ENCODE peak calls at places on chromosome 18, in four cellular contexts. O is upper lobe of left lung; N is transverse colon; Y is CD8-positive, alpha-beta memory T cell. G is an unnamed sample.

GRCh38 chr18:29661924-29662323 is 1380.6 kb downstream of the DSC3 start:
- DNase-seq in O (no peak), N (no peak), Y (no peak), G (no peak)

GRCh38 chr18:9792565-9793226 is 84.6 kb downstream of the RAB31 start:
- DNase-seq in O (no peak), N (no peak), Y (no peak), G (peak; percentile 76)

GRCh38 chr18:5305835-5306234 is 10.3 kb upstream of the ZBTB14 start:
- DNase-seq in O (no peak), N (no peak), Y (no peak), G (no peak)

GRCh38 chr18:23311346-23312103 is 141.6 kb upstream of the RIOK3 start:
- DNase-seq in O (no peak), N (no peak), Y (no peak), G (no peak)

GRCh38 chr18:10057808-10058791 is 144.3 kb downstream of the VAPA start:
- DNase-seq in O (no peak), N (no peak), Y (no peak), G (no peak)

GRCh38 chr18:4391859-4392258 is 63.2 kb downstream of the DLGAP1 start:
- DNase-seq in O (no peak), N (no peak), Y (no peak), G (no peak)

GRCh38 chr18:61980355-61980754 is 87.5 kb upstream of the RNF152 start:
- DNase-seq in O (no peak), N (no peak), Y (no peak), G (no peak)

GRCh38 chr18:28728891-28729290 is 552.0 kb upstream of the CDH2 start:
- DNase-seq in O (no peak), N (no peak), Y (no peak), G (no peak)

GRCh38 chr18:37435996-37436395 is 129.6 kb downstream of the CELF4 start:
- DNase-seq in O (no peak), N (no peak), Y (no peak), G (no peak)

GRCh38 chr18:923144-923543 is 18.5 kb downstream of the ADCYAP1 start:
- DNase-seq in O (no peak), N (no peak), Y (no peak), G (no peak)

GRCh38 chr18:3051718-3052410 is 38.9 kb upstream of the LPIN2 start:
- DNase-seq in O (no peak), N (peak; percentile 67), Y (no peak), G (no peak)

GRCh38 chr18:77207540-77207939 is 42.1 kb upstream of the GALR1 start:
- DNase-seq in O (peak; percentile 84), N (peak; percentile 32), Y (peak; percentile 41), G (peak; percentile 75)

GRCh38 chr18:55422456-55423185 is 165.4 kb downstream of the TCF4 start:
- DNase-seq in O (no peak), N (peak; percentile 22), Y (no peak), G (no peak)

GRCh38 chr18:12092398-12093229 is 1.0 kb upstream of the ANKRD62 start:
- DNase-seq in O (peak; percentile 79), N (peak; percentile 63), Y (no peak), G (peak; percentile 80)

GRCh38 chr18:3966985-3967856 is 487.9 kb downstream of the DLGAP1 start:
- DNase-seq in O (no peak), N (no peak), Y (no peak), G (peak; percentile 34)

GRCh38 chr18:55763298-55763697 is 175.3 kb upstream of the TCF4 start:
- DNase-seq in O (no peak), N (no peak), Y (no peak), G (no peak)

GRCh38 chr18:47248610-47249343 is 2.7 kb downstream of the SKOR2 start:
- DNase-seq in O (peak; percentile 78), N (no peak), Y (no peak), G (peak; percentile 69)

GRCh38 chr18:3688682-3689081 is 238.7 kb downstream of the TGIF1 start:
- DNase-seq in O (no peak), N (no peak), Y (no peak), G (no peak)

GRCh38 chr18:33404244-33404873 is 36.2 kb downstream of the CCDC178 start:
- DNase-seq in O (no peak), N (no peak), Y (no peak), G (no peak)

GRCh38 chr18:9838144-9838877 is 47.5 kb upstream of the TXNDC2 start:
- DNase-seq in O (no peak), N (no peak), Y (no peak), G (peak; percentile 79)

GRCh38 chr18:47979611-47980200 is 49.2 kb upstream of the SMAD2 start:
- DNase-seq in O (no peak), N (no peak), Y (no peak), G (no peak)

GRCh38 chr18:74457743-74458465 is 796 bp upstream of the DIPK1C start:
- DNase-seq in O (peak; percentile 66), N (no peak), Y (no peak), G (no peak)
- H3K27me3 ChIP-seq in O (no peaks in the 10 kb centered on the region), N (peaks cover 62% of the 10 kb centered on the region), Y (peaks cover 9% of the 10 kb centered on the region), G (peaks cover 43% of the 10 kb centered on the region)

GRCh38 chr18:36025025-36025424 is 42.3 kb downstream of the RPRD1A start:
- DNase-seq in O (no peak), N (no peak), Y (no peak), G (no peak)
- H3K36me3 ChIP-seq in O (peaks cover 5% of the 10 kb centered on the region), N (peaks cover 8% of the 10 kb centered on the region), Y (peaks cover 9% of the 10 kb centered on the region), G (peaks cover 13% of the 10 kb centered on the region)

GRCh38 chr18:63317982-63318881 is 1.3 kb downstream of the BCL2 start:
- DNase-seq in O (peak; percentile 92), N (peak; percentile 88), Y (peak; percentile 78), G (peak; percentile 86)

GRCh38 chr18:63318882-63319382 is 637 bp downstream of the BCL2 start:
- DNase-seq in O (no peak), N (no peak), Y (no peak), G (no peak)

GRCh38 chr18:63315879-63316278 is 3.7 kb downstream of the BCL2 start:
- DNase-seq in O (no peak), N (no peak), Y (no peak), G (no peak)

GRCh38 chr18:63316612-63317555 is 2.7 kb downstream of the BCL2 start:
- DNase-seq in O (no peak), N (peak; percentile 31), Y (no peak), G (no peak)

DNA sequence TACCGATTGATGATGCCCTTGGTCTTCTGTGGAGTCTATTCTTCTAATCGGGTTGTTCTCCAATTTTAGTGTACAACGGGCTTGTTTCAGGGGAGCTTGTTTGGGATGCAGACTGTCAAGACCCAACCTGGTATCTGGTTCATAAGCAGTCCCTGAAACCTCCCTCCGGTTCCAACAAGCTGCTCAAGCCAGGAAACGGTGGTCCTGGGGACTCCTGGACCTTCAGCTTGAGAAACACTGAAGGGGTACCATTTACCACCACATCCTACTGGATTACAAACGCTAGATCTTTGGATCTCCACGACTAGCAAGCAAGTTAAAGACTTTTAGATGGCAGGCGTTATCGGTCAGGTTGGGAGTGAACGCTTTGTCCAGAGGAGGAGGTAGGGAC is 2.0 kb downstream of the BCL2 start:
- DNase-seq in O (no peak), N (no peak), Y (no peak), G (no peak)
- H3K4me3 ChIP-seq in O (no peak overlapping the region), N (peak overlapping the region; percentile 89), Y (peak overlapping the region; percentile 75), G (no peak overlapping the region)

GRCh38 chr18:75544496-75544895 is 117.0 kb upstream of the SMIM21 start:
- DNase-seq in O (no peak), N (no peak), Y (no peak), G (no peak)

GRCh38 chr18:75548353-75548752 is 120.8 kb upstream of the SMIM21 start:
- DNase-seq in O (no peak), N (no peak), Y (no peak), G (peak; percentile 32)

GRCh38 chr18:75545189-75545588 is 117.7 kb upstream of the SMIM21 start:
- DNase-seq in O (no peak), N (no peak), Y (no peak), G (no peak)

GRCh38 chr18:75544051-75544481 is 116.6 kb upstream of the SMIM21 start:
- DNase-seq in O (peak; percentile 44), N (no peak), Y (no peak), G (no peak)

DNA sequence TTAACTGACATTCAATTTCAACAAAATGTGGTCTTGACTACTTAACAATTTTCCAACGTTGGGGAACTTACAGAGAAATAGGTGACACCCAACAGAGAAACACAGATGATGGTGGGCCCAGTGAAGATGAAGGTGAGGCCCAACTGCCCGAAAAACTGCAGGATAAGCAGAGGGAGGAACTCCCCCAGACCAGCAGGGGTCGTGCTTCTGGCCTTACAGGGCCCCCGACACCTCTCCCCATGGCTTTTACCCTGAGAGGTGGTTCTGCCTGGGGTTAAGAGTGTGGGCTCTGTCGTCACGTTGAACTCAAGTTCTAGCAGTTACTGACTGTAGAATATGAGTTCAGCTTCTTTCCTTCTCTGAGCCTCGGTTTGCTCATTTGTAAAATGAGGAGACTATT is 119.5 kb upstream of the SMIM21 start:
- DNase-seq in O (no peak), N (no peak), Y (no peak), G (peak; percentile 43)
- H3K27me3 ChIP-seq in O (no peaks in the 10 kb centered on the region), N (no peaks in the 10 kb centered on the region), Y (no peaks in the 10 kb centered on the region), G (no peaks in the 10 kb centered on the region)

GRCh38 chr18:13296868-13297574 is 78.5 kb downstream of the LDLRAD4 start:
- DNase-seq in O (no peak), N (no peak), Y (no peak), G (no peak)
- H3K36me3 ChIP-seq in O (no peaks in the 10 kb centered on the region), N (no peaks in the 10 kb centered on the region), Y (no peaks in the 10 kb centered on the region), G (no peaks in the 10 kb centered on the region)

DNA sequence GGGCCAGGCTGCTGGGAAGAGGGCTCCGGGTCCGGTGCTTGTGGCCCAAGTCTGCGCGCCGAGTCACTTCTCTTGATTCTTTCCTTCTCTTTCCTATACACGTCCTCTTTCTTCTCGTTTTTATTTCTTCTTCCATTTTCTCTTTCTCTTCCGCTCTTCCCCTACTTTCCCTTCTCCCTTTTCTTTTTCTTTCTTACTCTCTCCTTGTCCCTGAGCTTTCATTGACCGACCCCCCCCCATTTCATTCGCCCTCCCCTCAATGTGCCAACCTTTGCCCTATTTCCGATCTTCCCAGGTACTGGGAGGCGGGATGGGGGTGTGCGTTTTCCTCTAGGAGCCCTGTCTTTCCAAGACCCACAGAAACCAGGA is 1.8 kb downstream of the ONECUT2 start:
- DNase-seq in O (no peak), N (no peak), Y (no peak), G (no peak)
- H3K4me3 ChIP-seq in O (no peak overlapping the region), N (no peak overlapping the region), Y (no peak overlapping the region), G (peak overlapping the region; percentile 16)